ENCODE peak calls at places on chromosomes 11 and 22, in five cellular contexts. U is PC-9, S is thoracic aorta, J is Panc1, T is tibial nerve. C is an unnamed sample.

GRCh38 chr11:130051077-130051476 is 18.6 kb upstream of the APLP2 start:
- DNase-seq in J (no peak), S (no peak), T (no peak), U (no peak), C (no peak)

GRCh38 chr11:5226732-5227327 is at the start of gene HBB:
- DNase-seq in S (no peak), T (no peak), J (no peak), U (no peak), C (no peak)

GRCh38 chr11:75793966-75794365 is 21.0 kb upstream of the UVRAG start:
- DNase-seq in U (no peak), J (no peak), S (no peak), T (no peak), C (no peak)

GRCh38 chr22:23220485-23221350 is 40.4 kb downstream of the BCR start:
- DNase-seq in T (no peak), U (peak), S (no peak), J (no peak), C (peak)

GRCh38 chr22:50173221-50173982 is 2.9 kb downstream of the PANX2 start:
- DNase-seq in S (no peak), J (no peak), T (no peak), U (no peak), C (no peak)

GRCh38 chr11:35234836-35235235 is 95.9 kb downstream of the CD44 start:
- DNase-seq in T (no peak), S (no peak), J (no peak), U (no peak), C (no peak)

GRCh38 chr11:60771879-60772525 is 13.1 kb upstream of the MS4A10 start:
- DNase-seq in T (no peak), S (no peak), U (no peak), J (no peak), C (no peak)

GRCh38 chr11:47342036-47342803 is 10.3 kb downstream of the MYBPC3 start:
- DNase-seq in T (no peak), J (no peak), S (no peak), U (no peak), C (no peak)

GRCh38 chr22:49142281-49142680 is 685.4 kb downstream of the BRD1 start:
- DNase-seq in U (no peak), J (no peak), S (no peak), T (no peak), C (no peak)

GRCh38 chr22:34866501-34867171 is 199.3 kb upstream of the ISX start:
- DNase-seq in J (no peak), T (no peak), U (no peak), S (no peak), C (no peak)

GRCh38 chr11:64359712-64360402 is 895 bp downstream of the RPS6KA4 start:
- DNase-seq in U (no peak), J (no peak), T (no peak), S (no peak), C (no peak)

GRCh38 chr11:7278314-7278917 is 26.7 kb downstream of the SYT9 start:
- DNase-seq in J (peak), S (no peak), T (no peak), U (no peak), C (no peak)

GRCh38 chr22:41664490-41664889 is 24.2 kb downstream of the SNU13 start:
- DNase-seq in U (no peak), S (no peak), J (no peak), T (no peak), C (no peak)

GRCh38 chr11:116702772-116703360 is 69.9 kb downstream of the BUD13 start:
- DNase-seq in J (no peak), T (no peak), S (no peak), U (no peak), C (no peak)

GRCh38 chr11:72574534-72575460 is 99.4 kb downstream of the PDE2A start:
- DNase-seq in T (no peak), U (no peak), J (no peak), S (peak), C (no peak)

GRCh38 chr22:38826801-38827200 is 17.0 kb downstream of the NPTXR start:
- DNase-seq in U (no peak), S (no peak), J (no peak), T (no peak), C (no peak)

GRCh38 chr22:37358917-37359316 is 68.4 kb downstream of the ELFN2 start:
- DNase-seq in T (no peak), S (no peak), J (no peak), U (no peak), C (no peak)

GRCh38 chr22:39315389-39315788 is 4.0 kb downstream of the RPL3 start:
- DNase-seq in T (no peak), U (no peak), J (no peak), S (no peak), C (no peak)

GRCh38 chr11:69035150-69035958 is 13.4 kb upstream of the TPCN2 start:
- DNase-seq in J (no peak), S (no peak), T (no peak), U (no peak), C (no peak)

GRCh38 chr11:72195921-72196320 is 4.0 kb downstream of the FOLR1 start:
- DNase-seq in J (no peak), T (no peak), S (no peak), U (no peak), C (no peak)

GRCh38 chr22:45744442-45744841 is 72.8 kb downstream of the ATXN10 start:
- DNase-seq in T (no peak), J (no peak), S (no peak), U (no peak), C (no peak)

GRCh38 chr11:120288021-120288420 is 37.1 kb upstream of the TLCD5 start:
- DNase-seq in U (peak), S (no peak), T (no peak), J (no peak), C (no peak)

GRCh38 chr11:108693852-108694251 is 29.0 kb downstream of the DDX10 start:
- DNase-seq in U (no peak), T (no peak), S (no peak), J (no peak), C (no peak)

GRCh38 chr11:17579451-17579850 is 32.4 kb downstream of the OTOG start:
- DNase-seq in J (no peak), T (no peak), S (no peak), U (no peak), C (no peak)

GRCh38 chr22:28711820-28712777 is 29.5 kb downstream of the CHEK2 start:
- DNase-seq in S (no peak), J (no peak), U (peak), T (peak), C (no peak)

GRCh38 chr11:17414317-17414737 is 25.9 kb upstream of the KCNJ11 start:
- DNase-seq in U (no peak), T (no peak), S (no peak), J (no peak), C (no peak)

GRCh38 chr11:61972796-61973602 is 5.6 kb upstream of the FTH1 start:
- DNase-seq in T (no peak), S (no peak), J (no peak), U (peak), C (no peak)

GRCh38 chr11:14423633-14424032 is 64.7 kb upstream of the RRAS2 start:
- DNase-seq in S (no peak), J (no peak), T (no peak), U (peak), C (no peak)

GRCh38 chr22:25702046-25702445 is 39.9 kb upstream of the MYO18B start:
- DNase-seq in T (no peak), J (no peak), S (no peak), U (no peak), C (no peak)

GRCh38 chr11:3021125-3021524 is 29.0 kb upstream of the NAP1L4 start:
- DNase-seq in U (peak), T (no peak), S (no peak), J (no peak), C (no peak)

GRCh38 chr11:94771390-94771789 is 3.2 kb downstream of the AMOTL1 start:
- DNase-seq in T (no peak), S (no peak), J (no peak), U (peak), C (no peak)

GRCh38 chr11:94769897-94770296 is 1.7 kb downstream of the AMOTL1 start:
- DNase-seq in T (no peak), U (no peak), J (no peak), S (no peak), C (no peak)

GRCh38 chr11:94768602-94769511 is 701 bp downstream of the AMOTL1 start:
- DNase-seq in T (peak), U (no peak), J (no peak), S (no peak), C (no peak)

GRCh38 chr11:94771951-94772350 is 3.8 kb downstream of the AMOTL1 start:
- DNase-seq in U (no peak), J (no peak), T (no peak), S (no peak), C (no peak)

GRCh38 chr11:94770563-94771120 is 2.5 kb downstream of the AMOTL1 start:
- DNase-seq in U (no peak), T (no peak), J (no peak), S (no peak), C (no peak)
- H3K4me3 ChIP-seq in U (peak), T (no peak), J (no peak), S (peak), C (no peak)

DNA sequence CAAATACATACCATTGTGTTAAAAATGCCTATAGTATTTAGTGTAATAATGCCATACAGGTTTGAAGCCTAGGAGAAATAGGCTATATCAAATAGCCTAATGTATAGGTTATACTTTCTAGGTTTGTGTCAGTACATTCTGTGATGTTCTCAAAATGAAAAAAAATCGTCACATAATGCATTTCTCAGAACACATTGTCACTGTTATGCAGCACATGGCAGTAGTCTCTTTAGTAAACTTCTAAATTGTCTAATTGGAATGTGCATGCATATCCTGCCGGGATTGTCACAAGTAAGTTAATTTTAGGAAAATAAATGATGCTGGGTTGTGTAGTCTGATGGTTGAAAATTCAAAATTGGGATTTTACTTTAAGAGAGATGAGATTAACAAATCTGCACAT is 920.1 kb upstream of the CNTN5 start:
- DNase-seq in U (no peak), T (no peak), S (no peak), J (no peak), C (no peak)
- TF ChIP-seq CTCF in U (no peak), T (no peak), S (no peak), J (no peak), C (no peak)

GRCh38 chr11:127844843-127845242 is 742.5 kb downstream of the ETS1 start:
- DNase-seq in S (no peak), J (no peak), T (no peak), U (no peak), C (no peak)

GRCh38 chr11:127843483-127844396 is 743.6 kb downstream of the ETS1 start:
- DNase-seq in S (peak), T (peak), U (no peak), J (peak), C (peak)
- H3K4me3 ChIP-seq in S (no peak), T (no peak), U (no peak), J (no peak), C (no peak)

DNA sequence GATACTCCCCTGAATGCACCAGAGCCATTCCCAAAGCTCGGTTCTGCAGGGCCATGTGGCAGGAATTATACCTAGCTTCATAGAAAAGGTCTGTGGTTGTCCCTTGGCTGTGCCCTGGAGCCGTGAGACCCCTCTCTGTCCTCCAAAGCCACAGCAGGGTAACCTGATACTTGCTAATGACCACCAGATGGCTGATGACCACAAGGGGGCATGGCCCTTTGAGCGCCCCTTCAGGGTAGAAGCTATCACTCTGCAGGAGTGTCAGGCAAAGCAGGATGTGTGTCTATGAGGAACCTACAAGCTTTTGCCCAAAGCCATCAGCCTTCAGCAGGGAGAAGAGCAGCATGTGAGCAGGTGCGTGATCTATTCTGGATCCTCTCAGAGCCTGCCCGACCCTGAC is 95.3 kb downstream of the NTM start:
- DNase-seq in T (no peak), S (no peak), J (no peak), U (no peak), C (no peak)
- TF ChIP-seq CTCF in T (no peak), S (no peak), J (no peak), U (no peak), C (no peak)

GRCh38 chr11:111395749-111396148 is 16.7 kb upstream of the POU2AF1 start:
- DNase-seq in S (no peak), T (no peak), J (no peak), U (no peak), C (no peak)
- H3K4me3 ChIP-seq in S (no peak), T (no peak), J (no peak), U (no peak), C (no peak)

C was measured in GM12864.